ENCODE peak calls at places on chromosomes 6 and 20, in five cellular contexts. C is GM12865; K is ELR; J is stomach; V is activated CD4-positive, alpha-beta memory T cell treated with anti-CD3 and anti-CD28 coated beads, Interleukin-2, amount 10 ng/mL, durations not matched to agents 7 days and 5 days. L is an unnamed sample.

GRCh38 chr6:70210462-70210861 is 92.4 kb downstream of the COL9A1 start:
- DNase-seq in J (no peak), C (no peak), K (peak), V (no peak), L (no peak)

GRCh38 chr6:63565058-63565726 is 7.1 kb upstream of the LOC128125822 start:
- DNase-seq in C (no peak), K (peak), V (no peak), J (no peak), L (no peak)

GRCh38 chr6:126696921-126697693 is 357.2 kb downstream of the CENPW start:
- DNase-seq in V (no peak), J (no peak), C (no peak), K (no peak), L (no peak)

GRCh38 chr6:63114610-63115009 is 96.7 kb upstream of the FKBP1C start:
- DNase-seq in K (no peak), J (no peak), V (no peak), C (no peak), L (no peak)

GRCh38 chr6:3205913-3206312 is 21.5 kb downstream of the TUBB2B start:
- DNase-seq in V (no peak), J (no peak), K (peak), C (peak), L (no peak)

GRCh38 chr6:65545920-65546319 is 161.1 kb downstream of the EYS start:
- DNase-seq in C (no peak), V (no peak), J (no peak), K (no peak), L (no peak)

GRCh38 chr20:3168829-3169590 is 4.3 kb downstream of the LZTS3 start:
- DNase-seq in J (no peak), C (no peak), K (no peak), V (no peak), L (no peak)

GRCh38 chr6:38639498-38640215 is at the start of gene BTBD9:
- DNase-seq in V (peak), J (peak), C (peak), K (peak), L (peak)

GRCh38 chr6:126721581-126722145 is 381.7 kb downstream of the CENPW start:
- DNase-seq in C (no peak), K (peak), J (no peak), V (no peak), L (no peak)

GRCh38 chr6:43970068-43970912 is 157.0 kb downstream of the MRPL14 start:
- DNase-seq in J (no peak), V (peak), K (no peak), C (no peak), L (peak)

GRCh38 chr6:110017306-110017705 is 39.2 kb downstream of the GPR6 start:
- DNase-seq in C (no peak), V (no peak), K (no peak), J (no peak), L (no peak)

GRCh38 chr20:43304598-43304997 is 114.9 kb upstream of the PTPRT start:
- DNase-seq in J (no peak), C (no peak), V (no peak), K (no peak), L (no peak)

GRCh38 chr6:137095651-137096238 is 51.0 kb upstream of the IL20RA start:
- DNase-seq in V (no peak), C (peak), J (no peak), K (no peak), L (peak)

L was measured in midbrain.